ENCODE peak calls at places on chromosomes 5 and 9, in five cellular contexts. P, T, A, X and I are unnamed samples.

GRCh38 chr9:107733530-107733907 is 243.9 kb upstream of the KLF4 start:
- DNase-seq in P (no peak), T (no peak), A (no peak), X (no peak), I (no peak)

GRCh38 chr9:126609191-126609590 is 4.5 kb upstream of the LMX1B start:
- DNase-seq in P (no peak), T (no peak), A (no peak), X (no peak), I (no peak)

GRCh38 chr5:175519006-175519405 is 40.6 kb downstream of the SFXN1 start:
- DNase-seq in P (no peak), T (no peak), A (no peak), X (no peak), I (no peak)

GRCh38 chr9:27133817-27134216 is 24.8 kb downstream of the TEK start:
- DNase-seq in P (no peak), T (no peak), A (no peak), X (no peak), I (no peak)

GRCh38 chr5:142506046-142506445 is 179.8 kb downstream of the FGF1 start:
- DNase-seq in P (no peak), T (no peak), A (no peak), X (no peak), I (peak)

GRCh38 chr9:98359569-98359968 is 104.1 kb upstream of the TBC1D2 start:
- DNase-seq in P (no peak), T (no peak), A (no peak), X (no peak), I (no peak)

GRCh38 chr9:107491081-107492053 is 1.8 kb upstream of the KLF4 start:
- DNase-seq in P (no peak), T (peak), A (peak), X (no peak), I (no peak)

GRCh38 chr5:68252678-68253520 is 37.3 kb downstream of the PIK3R1 start:
- DNase-seq in P (peak), T (peak), A (peak), X (peak), I (peak)

GRCh38 chr5:147417133-147417813 is 92.6 kb downstream of the DPYSL3 start:
- DNase-seq in P (no peak), T (peak), A (no peak), X (no peak), I (peak)

GRCh38 chr5:119316116-119316515 is 39.7 kb upstream of the TNFAIP8 start:
- DNase-seq in P (no peak), T (no peak), A (no peak), X (no peak), I (no peak)

GRCh38 chr5:154321546-154321945 is 124.3 kb upstream of the SAP30L start:
- DNase-seq in P (no peak), T (no peak), A (no peak), X (no peak), I (no peak)

GRCh38 chr5:132024789-132025402 is 13.4 kb upstream of the ACSL6 start:
- DNase-seq in P (no peak), T (no peak), A (peak), X (no peak), I (no peak)

GRCh38 chr5:168766038-168766700 is 187.0 kb upstream of the PANK3 start:
- DNase-seq in P (no peak), T (no peak), A (no peak), X (no peak), I (no peak)

GRCh38 chr5:141135030-141135717 is at the start of gene PCDHB5:
- DNase-seq in P (no peak), T (no peak), A (peak), X (no peak), I (peak)

GRCh38 chr5:134438641-134439621 is 27.2 kb upstream of the CDKN2AIPNL start:
- DNase-seq in P (peak), T (peak), A (peak), X (no peak), I (peak)

GRCh38 chr9:96514825-96515218 is 64.9 kb downstream of the HABP4 start:
- DNase-seq in P (no peak), T (no peak), A (no peak), X (no peak), I (no peak)

GRCh38 chr9:38026840-38027527 is 42.0 kb downstream of the SHB start:
- DNase-seq in P (no peak), T (no peak), A (no peak), X (no peak), I (peak)

GRCh38 chr5:87266914-87267573 is 639 bp upstream of the RASA1 start:
- DNase-seq in P (no peak), T (no peak), A (no peak), X (no peak), I (no peak)

GRCh38 chr9:124784503-124784902 is 7.6 kb downstream of the OLFML2A start:
- DNase-seq in P (no peak), T (no peak), A (no peak), X (no peak), I (no peak)

GRCh38 chr5:146704949-146705665 is 173.4 kb downstream of the PPP2R2B start:
- DNase-seq in P (no peak), T (no peak), A (no peak), X (no peak), I (peak)

GRCh38 chr5:96851312-96852062 is 24.8 kb upstream of the ERAP2 start:
- DNase-seq in P (no peak), T (no peak), A (no peak), X (no peak), I (no peak)

GRCh38 chr5:96868603-96869371 is 7.5 kb upstream of the ERAP2 start:
- DNase-seq in P (peak), T (no peak), A (peak), X (peak), I (peak)

GRCh38 chr5:32329395-32329834 is 16.7 kb upstream of the MTMR12 start:
- DNase-seq in P (peak), T (peak), A (peak), X (peak), I (peak)

GRCh38 chr5:62260510-62260909 is 45.5 kb upstream of the KIF2A start:
- DNase-seq in P (no peak), T (no peak), A (no peak), X (peak), I (no peak)

GRCh38 chr5:141149812-141150211 is at the start of gene PCDHB6:
- DNase-seq in P (peak), T (no peak), A (peak), X (no peak), I (peak)

GRCh38 chr5:172454355-172455086 is at the start of gene SH3PXD2B:
- DNase-seq in P (peak), T (peak), A (peak), X (no peak), I (peak)

GRCh38 chr5:150112211-150113046 is 26.1 kb upstream of the CSF1R start:
- DNase-seq in P (no peak), T (peak), A (no peak), X (no peak), I (peak)

GRCh38 chr9:71819115-71819739 is 50.9 kb upstream of the CEMIP2 start:
- DNase-seq in P (peak), T (peak), A (peak), X (peak), I (peak)

GRCh38 chr5:96487859-96488258 is 54.8 kb upstream of the PCSK1 start:
- DNase-seq in P (no peak), T (no peak), A (no peak), X (no peak), I (no peak)

GRCh38 chr5:65261499-65261898 is 220.2 kb downstream of the ADAMTS6 start:
- DNase-seq in P (no peak), T (no peak), A (no peak), X (no peak), I (peak)

GRCh38 chr5:156174225-156174624 is 152.7 kb upstream of the SGCD start:
- DNase-seq in P (no peak), T (no peak), A (no peak), X (no peak), I (no peak)

GRCh38 chr5:97112212-97112611 is 30.2 kb downstream of the LIX1 start:
- DNase-seq in P (no peak), T (no peak), A (no peak), X (no peak), I (no peak)

GRCh38 chr5:9924614-9925013 is 294.5 kb upstream of the TAS2R1 start:
- DNase-seq in P (no peak), T (no peak), A (no peak), X (no peak), I (peak)

GRCh38 chr5:9920696-9921095 is 290.5 kb upstream of the TAS2R1 start:
- DNase-seq in P (no peak), T (no peak), A (no peak), X (no peak), I (no peak)

GRCh38 chr5:9919306-9920030 is 289.3 kb upstream of the TAS2R1 start:
- DNase-seq in P (no peak), T (no peak), A (no peak), X (no peak), I (no peak)

GRCh38 chr5:9927106-9927505 is 297.0 kb upstream of the TAS2R1 start:
- DNase-seq in P (no peak), T (no peak), A (peak), X (no peak), I (peak)

GRCh38 chr5:9922719-9923118 is 292.6 kb upstream of the TAS2R1 start:
- DNase-seq in P (no peak), T (no peak), A (no peak), X (no peak), I (no peak)
- TF ChIP-seq CTCF in P (no peak), T (no peak), A (peak), X (peak), I (no peak)

GRCh38 chr9:13567833-13568232 is 288.3 kb upstream of the MPDZ start:
- DNase-seq in P (no peak), T (no peak), A (no peak), X (no peak), I (no peak)

GRCh38 chr9:13568851-13569618 is 289.5 kb upstream of the MPDZ start:
- DNase-seq in P (no peak), T (no peak), A (peak), X (no peak), I (no peak)

GRCh38 chr9:13570521-13570974 is 291.1 kb upstream of the MPDZ start:
- DNase-seq in P (no peak), T (no peak), A (no peak), X (no peak), I (no peak)

GRCh38 chr9:13568446-13568845 is 289.0 kb upstream of the MPDZ start:
- DNase-seq in P (no peak), T (no peak), A (no peak), X (no peak), I (no peak)

GRCh38 chr9:13569706-13570423 is 290.4 kb upstream of the MPDZ start:
- DNase-seq in P (no peak), T (no peak), A (no peak), X (no peak), I (no peak)
- H3K4me3 ChIP-seq in P (no peak), T (no peak), A (no peak), X (no peak), I (no peak)

GRCh38 chr5:66515209-66515608 is 81.0 kb upstream of the MAST4 start:
- DNase-seq in P (no peak), T (no peak), A (no peak), X (no peak), I (no peak)
- TF ChIP-seq CTCF in P (no peak), T (no peak), A (no peak), X (no peak), I (no peak)

DNA sequence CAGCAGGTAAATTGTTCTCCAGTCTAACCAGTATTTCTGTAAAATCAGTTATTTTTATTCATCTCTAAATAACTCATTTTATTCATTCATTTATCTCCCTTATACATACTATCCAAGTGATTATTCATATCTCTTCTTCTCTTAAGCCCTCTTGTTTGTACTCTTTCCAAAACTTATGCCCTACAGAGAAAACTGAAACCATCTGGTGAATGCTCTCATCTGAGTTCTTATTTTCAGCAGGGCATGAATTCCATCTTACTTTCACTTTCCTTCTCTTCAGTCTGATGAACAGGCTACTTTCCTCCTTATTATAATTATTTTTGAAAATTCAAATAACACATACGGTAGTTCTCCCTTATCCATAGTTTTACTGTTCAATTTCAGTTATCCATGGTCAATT is 97.3 kb downstream of the SLC44A1 start:
- DNase-seq in P (no peak), T (no peak), A (no peak), X (no peak), I (no peak)
- H3K4me3 ChIP-seq in P (no peak), T (no peak), A (no peak), X (no peak), I (no peak)

DNA sequence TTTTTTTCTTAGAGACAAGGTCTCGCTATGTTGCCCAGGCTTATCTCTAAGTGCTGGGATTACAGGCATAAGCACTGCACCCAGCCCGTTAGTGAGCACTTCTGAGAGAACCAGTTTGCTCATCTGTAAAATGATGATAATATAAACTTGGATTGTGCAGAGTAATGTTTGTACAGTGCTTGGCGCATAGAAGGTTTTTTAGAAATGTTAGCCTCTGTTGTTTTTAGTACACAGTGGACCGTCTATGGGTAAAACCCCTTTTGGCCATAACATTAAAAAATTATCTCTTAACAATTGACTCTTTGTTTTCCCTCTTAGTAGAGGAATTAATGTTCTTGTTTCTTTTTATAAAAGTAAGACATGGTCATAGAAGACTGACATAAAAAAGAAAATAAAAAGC is 202.1 kb downstream of the PCSK5 start:
- DNase-seq in P (no peak), T (no peak), A (no peak), X (no peak), I (no peak)
- TF ChIP-seq CTCF in P (no peak), T (no peak), A (no peak), X (no peak), I (no peak)

DNA sequence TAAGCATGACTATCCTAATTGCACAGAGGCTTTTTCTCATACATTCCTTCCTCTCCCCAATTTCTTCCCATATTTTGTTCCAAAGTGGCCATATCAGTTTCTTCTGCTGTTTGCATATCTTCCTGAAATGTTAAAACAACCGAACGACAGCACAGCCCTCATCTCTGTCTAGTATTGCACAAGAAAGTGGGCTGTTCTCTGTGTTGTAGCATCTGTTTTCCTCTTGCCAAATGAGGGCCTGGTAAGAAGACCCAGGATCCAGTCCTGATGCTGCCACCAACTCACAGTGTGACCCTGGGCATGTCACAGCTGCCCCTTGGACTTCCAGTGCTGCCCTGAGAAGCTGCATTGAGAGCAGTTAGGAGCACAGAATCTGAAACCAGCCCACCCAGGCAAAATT is 4.1 kb downstream of the SLC31A2 start:
- DNase-seq in P (no peak), T (no peak), A (no peak), X (no peak), I (no peak)
- H3K4me3 ChIP-seq in P (no peak), T (no peak), A (no peak), X (no peak), I (no peak)

GRCh38 chr9:134360180-134360759 is 34.0 kb downstream of the RXRA start:
- DNase-seq in P (no peak), T (no peak), A (no peak), X (no peak), I (no peak)
- TF ChIP-seq CTCF in P (no peak), T (no peak), A (no peak), X (no peak), I (no peak)